ENCODE peak calls at places on chromosomes 5 and 9, in eight cellular contexts. G is neural crest cell, R is H9, T is AG09309, K is BE2C, J is foreskin fibroblast, H is mesothelial cell of epicardium, Z is cardiac muscle cell. S is an unnamed sample.

GRCh38 chr9:123365287-123365880 is 9.4 kb downstream of the CRB2 start:
- DNase-seq in R (peak), K (no peak), T (no peak), Z (no peak), H (no peak), G (no peak), J (no peak), S (no peak)

GRCh38 chr9:100472725-100473261 is at the start of gene TMEFF1:
- DNase-seq in J (no peak), H (peak), Z (peak), R (peak), K (peak), G (peak), T (no peak), S (peak)

GRCh38 chr9:136644343-136644592 is 18.4 kb upstream of the EGFL7 start:
- DNase-seq in T (no peak), J (peak), Z (peak), R (no peak), G (no peak), H (no peak), K (no peak), S (no peak)

GRCh38 chr9:113505963-113506624 is 42.6 kb downstream of the RGS3 start:
- DNase-seq in H (no peak), K (no peak), J (no peak), R (no peak), Z (no peak), G (peak), T (no peak), S (no peak)

GRCh38 chr5:62460578-62460983 is 48.0 kb downstream of the IPO11 start:
- DNase-seq in H (no peak), Z (peak), K (no peak), R (no peak), G (no peak), J (no peak), T (no peak), S (no peak)

GRCh38 chr5:139019880-139020279 is 144.7 kb upstream of the LRRTM2 start:
- DNase-seq in Z (peak), T (no peak), G (no peak), R (no peak), K (no peak), H (no peak), J (no peak), S (no peak)

GRCh38 chr5:52727568-52727967 is 60.1 kb upstream of the ITGA1 start:
- DNase-seq in H (no peak), G (no peak), J (no peak), Z (peak), T (peak), R (no peak), K (peak), S (peak)

GRCh38 chr9:97773091-97773490 is 76.0 kb upstream of the XPA start:
- DNase-seq in Z (no peak), J (no peak), G (no peak), H (no peak), K (no peak), R (no peak), T (no peak), S (no peak)

GRCh38 chr5:7317751-7318150 is 78.2 kb upstream of the ADCY2 start:
- DNase-seq in R (no peak), Z (no peak), H (no peak), G (no peak), T (no peak), J (no peak), K (no peak), S (no peak)

GRCh38 chr5:1814183-1815020 is 13.2 kb downstream of the NDUFS6 start:
- DNase-seq in K (no peak), G (no peak), T (no peak), Z (no peak), R (no peak), H (no peak), J (no peak), S (no peak)

GRCh38 chr9:29241320-29241719 is 1668.0 kb upstream of the C9orf72 start:
- DNase-seq in J (no peak), H (no peak), K (no peak), T (no peak), G (no peak), Z (no peak), R (no peak), S (no peak)

GRCh38 chr9:10855847-10856246 is 243.0 kb upstream of the PTPRD start:
- DNase-seq in K (no peak), H (no peak), G (no peak), R (no peak), J (no peak), Z (peak), T (no peak), S (peak)

GRCh38 chr5:112724901-112725300 is 12.8 kb upstream of the APC start:
- DNase-seq in J (no peak), T (no peak), Z (no peak), G (no peak), K (no peak), H (no peak), R (no peak), S (no peak)

GRCh38 chr5:52867809-52868208 is 80.1 kb downstream of the ITGA1 start:
- DNase-seq in H (no peak), J (no peak), T (no peak), Z (peak), R (no peak), K (no peak), G (no peak), S (no peak)

GRCh38 chr5:111398013-111398412 is 114.3 kb downstream of the STARD4 start:
- DNase-seq in T (no peak), G (no peak), H (no peak), J (no peak), R (no peak), K (no peak), Z (no peak), S (no peak)

GRCh38 chr5:111399113-111399512 is 113.2 kb downstream of the STARD4 start:
- DNase-seq in G (no peak), Z (no peak), K (no peak), R (no peak), J (no peak), T (no peak), H (no peak), S (no peak)

GRCh38 chr5:111407562-111407961 is 104.8 kb downstream of the STARD4 start:
- DNase-seq in G (no peak), H (no peak), Z (no peak), J (no peak), T (no peak), R (no peak), K (no peak), S (no peak)

GRCh38 chr5:111404270-111404769 is 108.0 kb downstream of the STARD4 start:
- DNase-seq in T (no peak), R (no peak), K (no peak), J (no peak), H (no peak), G (no peak), Z (no peak), S (no peak)

GRCh38 chr5:111401906-111402305 is 110.4 kb downstream of the STARD4 start:
- DNase-seq in K (no peak), R (no peak), Z (no peak), T (no peak), G (no peak), J (no peak), H (no peak), S (no peak)
- TF ChIP-seq CTCF in K (no peak), R (no peak), Z (peak), T (peak), G (no peak), J (no peak), H (no peak), S (no peak)

DNA sequence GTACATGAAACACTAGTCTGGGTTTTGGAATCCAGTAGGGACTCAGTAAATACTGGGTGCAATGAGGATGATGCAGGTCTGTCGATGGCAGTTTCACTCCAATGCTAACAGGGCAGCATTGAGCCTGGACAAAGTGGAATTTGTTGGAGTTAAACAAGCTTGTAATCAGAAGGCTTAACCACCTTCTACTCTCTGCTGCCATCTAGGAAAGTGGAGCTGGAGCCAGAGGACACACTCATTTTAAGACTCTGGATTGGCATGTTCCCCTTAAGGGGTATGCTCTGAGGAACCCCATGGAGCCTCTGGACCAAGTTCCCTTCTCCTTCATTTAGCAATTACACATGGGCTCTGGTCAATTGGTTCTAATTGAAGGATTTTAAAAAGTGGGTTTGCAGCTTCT is 331.0 kb upstream of the ADAMTSL1 start:
- DNase-seq in R (no peak), J (peak), G (no peak), Z (peak), T (no peak), K (no peak), H (no peak), S (peak)
- TF ChIP-seq CTCF in R (peak), J (peak), G (peak), Z (peak), T (peak), K (no peak), H (no peak), S (no peak)

GRCh38 chr5:141338538-141339306 is at the start of gene PCDHGA2:
- DNase-seq in R (peak), H (no peak), Z (peak), K (peak), J (peak), G (no peak), T (no peak), S (no peak)
- TF ChIP-seq CTCF in R (peak), H (no peak), Z (peak), K (peak), J (peak), G (peak), T (peak), S (no peak)

GRCh38 chr9:2824564-2824963 is 19.3 kb downstream of the PUM3 start:
- DNase-seq in K (peak), Z (no peak), R (peak), J (no peak), T (no peak), H (no peak), G (peak), S (peak)
- TF ChIP-seq CTCF in K (peak), Z (peak), R (peak), J (peak), T (peak), H (no peak), G (peak), S (peak)

GRCh38 chr9:88741335-88741734 is 206.4 kb downstream of the NXNL2 start:
- DNase-seq in R (no peak), H (no peak), Z (no peak), G (no peak), T (no peak), K (peak), J (no peak), S (no peak)
- TF ChIP-seq CTCF in R (peak), H (no peak), Z (peak), G (peak), T (peak), K (peak), J (peak), S (peak)

GRCh38 chr5:136805466-136805865 is 440.1 kb upstream of the TRPC7 start:
- DNase-seq in Z (no peak), J (no peak), H (no peak), K (no peak), R (no peak), G (no peak), T (no peak), S (no peak)

GRCh38 chr5:136799806-136800372 is 434.5 kb upstream of the TRPC7 start:
- DNase-seq in J (no peak), K (no peak), R (peak), Z (no peak), T (no peak), H (no peak), G (no peak), S (no peak)

GRCh38 chr5:136802382-136802781 is 437.0 kb upstream of the TRPC7 start:
- DNase-seq in H (no peak), G (no peak), T (no peak), K (no peak), Z (peak), R (no peak), J (no peak), S (peak)
- TF ChIP-seq CTCF in H (no peak), G (peak), T (peak), K (no peak), Z (peak), R (peak), J (peak), S (no peak)

GRCh38 chr9:135095470-135096407 is 8.3 kb downstream of the OLFM1 start:
- DNase-seq in K (no peak), T (no peak), H (no peak), Z (no peak), G (no peak), J (no peak), R (no peak), S (no peak)
- TF ChIP-seq CTCF in K (no peak), T (no peak), H (no peak), Z (no peak), G (no peak), J (no peak), R (no peak), S (no peak)

DNA sequence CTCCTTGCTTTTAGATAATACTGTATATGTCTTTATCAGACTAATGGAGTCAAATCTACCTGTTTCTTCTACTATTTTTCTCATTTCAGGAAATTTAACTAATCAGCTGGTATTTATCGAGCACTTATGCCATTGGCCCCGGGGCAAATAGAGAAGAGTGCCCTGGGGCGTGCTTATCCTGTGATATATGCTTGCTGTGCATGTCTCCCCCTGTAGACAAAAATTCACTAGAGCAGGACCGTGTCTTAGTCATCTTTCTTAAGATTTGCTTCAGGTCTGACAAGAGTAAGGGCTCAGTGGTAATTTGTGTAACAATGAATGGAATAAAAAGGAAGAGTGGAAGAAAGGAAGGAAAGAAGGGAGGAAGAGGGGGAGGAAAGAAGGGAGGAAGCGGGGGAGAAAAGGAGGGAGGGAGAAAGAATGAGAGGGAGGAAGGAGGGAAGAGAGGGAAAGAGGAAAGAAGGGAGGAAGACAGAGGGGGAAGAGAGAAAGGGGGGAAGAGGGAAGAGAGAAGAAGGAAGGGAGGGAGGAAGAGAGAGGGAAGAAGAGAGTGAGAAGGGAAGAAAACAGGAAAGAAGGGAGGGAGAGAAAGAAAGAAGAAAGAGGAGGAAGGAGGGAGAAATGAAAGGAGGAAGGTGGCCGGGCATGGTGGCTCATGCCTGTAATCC is 295.7 kb upstream of the PANK3 start:
- DNase-seq in R (peak), T (no peak), Z (peak), J (no peak), G (peak), K (no peak), H (no peak), S (no peak)
- TF ChIP-seq CTCF in R (peak), T (peak), Z (peak), J (no peak), G (peak), K (peak), H (no peak), S (no peak)

GRCh38 chr9:84751921-84752320 is 82.4 kb downstream of the NTRK2 start:
- DNase-seq in Z (no peak), K (no peak), R (no peak), G (no peak), J (no peak), T (no peak), H (no peak), S (no peak)
- TF ChIP-seq CTCF in Z (no peak), K (no peak), R (no peak), G (no peak), J (no peak), T (no peak), H (no peak), S (no peak)

S was measured in endothelial cell.